ENCODE peak calls at places on chromosomes 1 and 21, in five cellular contexts. Z, S, P, K and O are unnamed samples.

GRCh38 chr1:104132386-104132973 is 382.8 kb downstream of the AMY1C start:
- DNase-seq in Z (no peak), S (no peak), P (no peak), K (no peak), O (no peak)

GRCh38 chr1:151581446-151581845 is 30.4 kb upstream of the SNX27 start:
- DNase-seq in Z (no peak), S (no peak), P (no peak), K (no peak), O (no peak)

GRCh38 chr1:21560916-21561638 is 51.9 kb downstream of the ALPL start:
- DNase-seq in Z (no peak), S (no peak), P (no peak), K (no peak), O (no peak)

GRCh38 chr1:234322979-234323378 is 50.3 kb upstream of the COA6 start:
- DNase-seq in Z (peak), S (peak), P (no peak), K (no peak), O (peak)

GRCh38 chr21:42234026-42234425 is 15.1 kb downstream of the ABCG1 start:
- DNase-seq in Z (no peak), S (no peak), P (no peak), K (no peak), O (no peak)

GRCh38 chr1:210347112-210347511 is 18.4 kb downstream of the HHAT start:
- DNase-seq in Z (no peak), S (no peak), P (no peak), K (no peak), O (no peak)

GRCh38 chr1:41387667-41388091 is 26.4 kb downstream of the FOXO6 start:
- DNase-seq in Z (no peak), S (peak), P (peak), K (peak), O (peak)

GRCh38 chr1:220043646-220044045 is 2.7 kb downstream of the EPRS1 start:
- DNase-seq in Z (no peak), S (no peak), P (no peak), K (no peak), O (no peak)

GRCh38 chr1:29439615-29440014 is 203.3 kb downstream of the PTPRU start:
- DNase-seq in Z (no peak), S (no peak), P (no peak), K (no peak), O (no peak)

GRCh38 chr1:230822092-230822581 is 46.2 kb downstream of the C1orf198 start:
- DNase-seq in Z (no peak), S (no peak), P (no peak), K (peak), O (no peak)

GRCh38 chr1:89262643-89263042 is 10.0 kb downstream of the GBP5 start:
- DNase-seq in Z (no peak), S (no peak), P (no peak), K (no peak), O (no peak)

GRCh38 chr1:57674803-57675202 is 250.9 kb upstream of the DAB1 start:
- DNase-seq in Z (no peak), S (no peak), P (no peak), K (no peak), O (no peak)

GRCh38 chr1:20075345-20075744 is 5.4 kb downstream of the PLA2G5 start:
- DNase-seq in Z (no peak), S (no peak), P (peak), K (no peak), O (no peak)

GRCh38 chr1:209838537-209838936 is 10.8 kb downstream of the UTP25 start:
- DNase-seq in Z (no peak), S (no peak), P (no peak), K (no peak), O (no peak)

GRCh38 chr1:234478152-234478480 is 863 bp downstream of the TARBP1 start:
- DNase-seq in Z (peak), S (peak), P (no peak), K (no peak), O (peak)

GRCh38 chr1:29933110-29933509 is 696.8 kb downstream of the PTPRU start:
- DNase-seq in Z (no peak), S (no peak), P (no peak), K (no peak), O (no peak)

GRCh38 chr1:222798111-222798510 is 16.7 kb upstream of the DISP1 start:
- DNase-seq in Z (no peak), S (no peak), P (no peak), K (no peak), O (no peak)

GRCh38 chr1:58739851-58740466 is 40.1 kb upstream of the MYSM1 start:
- DNase-seq in Z (peak), S (peak), P (no peak), K (no peak), O (no peak)

GRCh38 chr1:84756455-84757082 is 66.3 kb upstream of the SSX2IP start:
- DNase-seq in Z (no peak), S (no peak), P (no peak), K (no peak), O (no peak)

GRCh38 chr1:174726167-174726879 is 273.4 kb upstream of the CACYBP start:
- DNase-seq in Z (peak), S (no peak), P (no peak), K (no peak), O (no peak)

GRCh38 chr1:29414091-29414490 is 177.8 kb downstream of the PTPRU start:
- DNase-seq in Z (no peak), S (no peak), P (no peak), K (no peak), O (no peak)

GRCh38 chr1:204113900-204114299 is 37.9 kb downstream of the ETNK2 start:
- DNase-seq in Z (no peak), S (no peak), P (no peak), K (no peak), O (no peak)

GRCh38 chr1:210455840-210456603 is 127.3 kb downstream of the HHAT start:
- DNase-seq in Z (no peak), S (no peak), P (no peak), K (no peak), O (no peak)

GRCh38 chr1:180282401-180282800 is 52.3 kb downstream of the LHX4 start:
- DNase-seq in Z (no peak), S (no peak), P (no peak), K (no peak), O (no peak)

GRCh38 chr1:111471538-111471937 is 2.2 kb upstream of the C1orf162 start:
- DNase-seq in Z (no peak), S (no peak), P (no peak), K (no peak), O (no peak)

GRCh38 chr1:31368611-31369107 is 4.2 kb downstream of the FABP3 start:
- DNase-seq in Z (peak), S (no peak), P (no peak), K (no peak), O (peak)

GRCh38 chr1:44632511-44633072 is 41.7 kb downstream of the TMEM53 start:
- DNase-seq in Z (peak), S (no peak), P (no peak), K (no peak), O (no peak)

GRCh38 chr1:221381858-221382623 is 359.8 kb downstream of the DUSP10 start:
- DNase-seq in Z (no peak), S (no peak), P (no peak), K (no peak), O (no peak)

GRCh38 chr1:193408782-193409293 is 222.4 kb upstream of the B3GALT2 start:
- DNase-seq in Z (no peak), S (peak), P (peak), K (peak), O (peak)

GRCh38 chr1:117826551-117827078 is 102.8 kb downstream of the GDAP2 start:
- DNase-seq in Z (no peak), S (no peak), P (peak), K (peak), O (no peak)

GRCh38 chr1:201461783-201462441 is 7.1 kb downstream of the PHLDA3 start:
- DNase-seq in Z (no peak), S (peak), P (peak), K (peak), O (peak)

GRCh38 chr1:192477630-192478029 is 97.9 kb upstream of the RGS1 start:
- DNase-seq in Z (peak), S (no peak), P (no peak), K (no peak), O (no peak)

GRCh38 chr1:198128528-198128927 is 28.3 kb upstream of the NEK7 start:
- DNase-seq in Z (no peak), S (no peak), P (no peak), K (no peak), O (no peak)

GRCh38 chr1:61980561-61980960 is 214.1 kb upstream of the L1TD1 start:
- DNase-seq in Z (no peak), S (no peak), P (no peak), K (no peak), O (no peak)

GRCh38 chr1:157156058-157156541 is 17.9 kb upstream of the ETV3 start:
- DNase-seq in Z (peak), S (peak), P (peak), K (peak), O (peak)

GRCh38 chr1:219585837-219586465 is 27.0 kb downstream of the ZC3H11B start:
- DNase-seq in Z (no peak), S (no peak), P (no peak), K (no peak), O (no peak)

GRCh38 chr1:163035791-163036249 is 33.3 kb upstream of the RGS4 start:
- DNase-seq in Z (no peak), S (no peak), P (no peak), K (no peak), O (no peak)

GRCh38 chr21:37188825-37189224 is 78.3 kb downstream of the VPS26C start:
- DNase-seq in Z (no peak), S (no peak), P (no peak), K (no peak), O (no peak)
- TF ChIP-seq POLR2A in Z (no peak), S (no peak), P (no peak), K (no peak), O (no peak)

GRCh38 chr21:41112740-41113692 is 54.9 kb upstream of the BACE2 start:
- DNase-seq in Z (peak), S (no peak), P (no peak), K (peak), O (no peak)
- TF ChIP-seq POLR2A in Z (peak), S (no peak), P (no peak), K (no peak), O (no peak)

GRCh38 chr1:1430114-1430982 is 5.1 kb upstream of the VWA1 start:
- DNase-seq in Z (no peak), S (peak), P (peak), K (no peak), O (peak)

GRCh38 chr1:1432566-1432950 is 2.9 kb upstream of the VWA1 start:
- DNase-seq in Z (no peak), S (no peak), P (no peak), K (no peak), O (no peak)

GRCh38 chr1:1431006-1431844 is 4.3 kb upstream of the VWA1 start:
- DNase-seq in Z (no peak), S (no peak), P (no peak), K (no peak), O (no peak)

GRCh38 chr1:1432951-1433803 is 2.3 kb upstream of the VWA1 start:
- DNase-seq in Z (no peak), S (peak), P (peak), K (peak), O (peak)

DNA sequence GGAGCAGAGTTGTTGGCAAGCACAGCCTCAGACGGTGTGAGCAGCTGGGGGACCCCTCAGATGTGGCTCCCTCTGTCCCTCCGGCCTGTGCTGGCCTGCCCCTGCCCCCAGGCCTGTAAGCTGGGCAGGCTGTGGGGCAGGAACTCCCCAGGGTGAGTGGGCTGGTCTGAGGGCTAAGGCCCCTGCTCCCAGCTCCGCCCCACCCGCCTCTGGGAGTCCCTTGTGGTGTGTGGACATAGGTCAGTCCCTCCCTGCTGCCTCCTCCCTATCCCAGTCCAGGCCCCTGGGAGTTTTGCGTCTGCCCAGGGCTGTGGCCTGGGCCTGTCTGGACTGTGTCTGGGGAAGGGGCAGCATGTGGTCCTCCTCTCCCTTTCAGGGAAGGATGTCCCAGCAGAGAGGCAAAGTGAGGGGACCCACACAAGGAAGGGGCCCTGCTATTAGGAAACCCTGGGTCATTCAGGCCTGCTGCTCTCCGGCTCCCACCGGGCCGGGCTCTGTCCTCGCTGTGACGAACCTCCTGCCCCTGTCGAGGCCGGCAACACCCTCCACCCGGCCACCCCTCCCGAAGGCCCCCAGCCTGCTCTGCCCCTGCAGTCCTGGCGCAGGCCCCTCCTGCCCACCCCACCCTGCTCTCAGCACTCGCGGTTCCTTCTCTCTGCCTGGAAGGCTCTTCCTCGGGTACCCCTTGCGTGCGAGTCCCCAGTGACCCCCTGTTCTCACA is 3.5 kb upstream of the VWA1 start:
- DNase-seq in Z (no peak), S (no peak), P (peak), K (no peak), O (no peak)
- TF ChIP-seq POLR2A in Z (no peak), S (no peak), P (no peak), K (no peak), O (no peak)

GRCh38 chr1:2053784-2054376 is 3.7 kb downstream of the PRKCZ start:
- DNase-seq in Z (no peak), S (no peak), P (no peak), K (no peak), O (no peak)
- TF ChIP-seq POLR2A in Z (no peak), S (no peak), P (no peak), K (no peak), O (no peak)

GRCh38 chr1:116628448-116628847 is 39.1 kb downstream of the IGSF3 start:
- DNase-seq in Z (no peak), S (no peak), P (no peak), K (no peak), O (no peak)
- TF ChIP-seq POLR2A in Z (no peak), S (no peak), P (no peak), K (no peak), O (no peak)